ENCODE peak calls at places on chromosomes 16 and 17, in nine cellular contexts. One of them, this sample, is unnamed.

GRCh38 chr17:47918991-47919390 is 22.4 kb upstream of the PNPO start:
- DNase-seq in right lobe of liver: no peak
- DNase-seq in osteoblast: no peak
- DNase-seq in heart left ventricle: no peak
- DNase-seq in AG04449: no peak
- DNase-seq in epithelial cell of esophagus: no peak
- DNase-seq in breast epithelium: no peak
- DNase-seq in OCI-LY7: no peak
- DNase-seq in omental fat pad: no peak
- DNase-seq in this sample: no peak

GRCh38 chr17:30235386-30236296 is at the start of gene SLC6A4:
- DNase-seq in OCI-LY7: no peak
- DNase-seq in epithelial cell of esophagus: peak; percentile 24
- DNase-seq in AG04449: no peak
- DNase-seq in breast epithelium: no peak
- DNase-seq in right lobe of liver: no peak
- DNase-seq in omental fat pad: no peak
- DNase-seq in heart left ventricle: no peak
- DNase-seq in osteoblast: peak; percentile 90
- DNase-seq in this sample: peak; percentile 13

GRCh38 chr17:80474231-80474932 is 2.0 kb downstream of the NPTX1 start:
- DNase-seq in OCI-LY7: peak; percentile 87
- DNase-seq in osteoblast: peak; percentile 95
- DNase-seq in right lobe of liver: no peak
- DNase-seq in breast epithelium: no peak
- DNase-seq in epithelial cell of esophagus: peak; percentile 28
- DNase-seq in heart left ventricle: no peak
- DNase-seq in AG04449: no peak
- DNase-seq in omental fat pad: no peak
- DNase-seq in this sample: peak; percentile 78

GRCh38 chr17:53570731-53571130 is 252.0 kb upstream of the KIF2B start:
- DNase-seq in breast epithelium: no peak
- DNase-seq in AG04449: no peak
- DNase-seq in right lobe of liver: no peak
- DNase-seq in omental fat pad: no peak
- DNase-seq in heart left ventricle: no peak
- DNase-seq in osteoblast: no peak
- DNase-seq in epithelial cell of esophagus: no peak
- DNase-seq in OCI-LY7: no peak
- DNase-seq in this sample: peak; percentile 50

GRCh38 chr16:57305159-57305811 is 20.8 kb upstream of the PLLP start:
- DNase-seq in OCI-LY7: no peak
- DNase-seq in epithelial cell of esophagus: no peak
- DNase-seq in omental fat pad: no peak
- DNase-seq in AG04449: no peak
- DNase-seq in heart left ventricle: peak; percentile 64
- DNase-seq in osteoblast: peak; percentile 65
- DNase-seq in right lobe of liver: no peak
- DNase-seq in breast epithelium: no peak
- DNase-seq in this sample: no peak

GRCh38 chr16:10957771-10958486 is 13.6 kb downstream of the CLEC16A start:
- DNase-seq in heart left ventricle: no peak
- DNase-seq in right lobe of liver: no peak
- DNase-seq in breast epithelium: peak; percentile 22
- DNase-seq in osteoblast: no peak
- DNase-seq in omental fat pad: no peak
- DNase-seq in epithelial cell of esophagus: peak; percentile 46
- DNase-seq in AG04449: no peak
- DNase-seq in OCI-LY7: no peak
- DNase-seq in this sample: peak; percentile 77

GRCh38 chr17:27155866-27156265 is 138.0 kb upstream of the WSB1 start:
- DNase-seq in epithelial cell of esophagus: no peak
- DNase-seq in heart left ventricle: peak; percentile 36
- DNase-seq in AG04449: no peak
- DNase-seq in OCI-LY7: no peak
- DNase-seq in omental fat pad: no peak
- DNase-seq in osteoblast: no peak
- DNase-seq in right lobe of liver: peak; percentile 15
- DNase-seq in breast epithelium: no peak
- DNase-seq in this sample: no peak

GRCh38 chr17:78762007-78762406 is 20.1 kb downstream of the CYTH1 start:
- DNase-seq in OCI-LY7: no peak
- DNase-seq in omental fat pad: no peak
- DNase-seq in breast epithelium: no peak
- DNase-seq in right lobe of liver: no peak
- DNase-seq in osteoblast: peak; percentile 78
- DNase-seq in AG04449: no peak
- DNase-seq in heart left ventricle: no peak
- DNase-seq in epithelial cell of esophagus: no peak
- DNase-seq in this sample: peak; percentile 42

GRCh38 chr17:57632294-57632693 is 112.8 kb downstream of the CCDC182 start:
- DNase-seq in OCI-LY7: no peak
- DNase-seq in heart left ventricle: no peak
- DNase-seq in epithelial cell of esophagus: no peak
- DNase-seq in omental fat pad: no peak
- DNase-seq in osteoblast: no peak
- DNase-seq in AG04449: no peak
- DNase-seq in right lobe of liver: peak; percentile 37
- DNase-seq in breast epithelium: no peak
- DNase-seq in this sample: no peak

GRCh38 chr17:49993423-49994037 is 1.5 kb downstream of the DLX3 start:
- DNase-seq in breast epithelium: no peak
- DNase-seq in omental fat pad: no peak
- DNase-seq in right lobe of liver: no peak
- DNase-seq in OCI-LY7: no peak
- DNase-seq in epithelial cell of esophagus: peak; percentile 56
- DNase-seq in AG04449: no peak
- DNase-seq in heart left ventricle: no peak
- DNase-seq in osteoblast: peak; percentile 84
- DNase-seq in this sample: peak; percentile 42

GRCh38 chr16:2497641-2498040 is 16.1 kb upstream of the ATP6V0C start:
- DNase-seq in omental fat pad: no peak
- DNase-seq in epithelial cell of esophagus: no peak
- DNase-seq in AG04449: no peak
- DNase-seq in heart left ventricle: peak; percentile 57
- DNase-seq in right lobe of liver: no peak
- DNase-seq in breast epithelium: no peak
- DNase-seq in osteoblast: no peak
- DNase-seq in OCI-LY7: no peak
- DNase-seq in this sample: no peak

GRCh38 chr16:66741131-66741900 is 10.1 kb downstream of the DYNC1LI2 start:
- DNase-seq in heart left ventricle: peak; percentile 88
- DNase-seq in breast epithelium: peak; percentile 85
- DNase-seq in epithelial cell of esophagus: peak; percentile 79
- DNase-seq in right lobe of liver: peak; percentile 89
- DNase-seq in AG04449: peak; percentile 49
- DNase-seq in omental fat pad: peak; percentile 80
- DNase-seq in OCI-LY7: no peak
- DNase-seq in osteoblast: peak; percentile 96
- DNase-seq in this sample: peak; percentile 87

GRCh38 chr17:36629252-36629847 is 28.0 kb downstream of the MRM1 start:
- DNase-seq in epithelial cell of esophagus: peak; percentile 70
- DNase-seq in OCI-LY7: peak; percentile 73
- DNase-seq in omental fat pad: peak; percentile 78
- DNase-seq in heart left ventricle: peak; percentile 87
- DNase-seq in osteoblast: peak; percentile 96
- DNase-seq in breast epithelium: peak; percentile 79
- DNase-seq in right lobe of liver: peak; percentile 75
- DNase-seq in AG04449: no peak
- DNase-seq in this sample: peak; percentile 73

GRCh38 chr17:2796164-2797140 is at the start of gene RAP1GAP2:
- DNase-seq in breast epithelium: no peak
- DNase-seq in AG04449: no peak
- DNase-seq in epithelial cell of esophagus: no peak
- DNase-seq in osteoblast: peak; percentile 54
- DNase-seq in OCI-LY7: no peak
- DNase-seq in omental fat pad: no peak
- DNase-seq in right lobe of liver: peak; percentile 85
- DNase-seq in heart left ventricle: peak; percentile 87
- DNase-seq in this sample: no peak

GRCh38 chr16:22762486-22762885 is 51.5 kb upstream of the HS3ST2 start:
- DNase-seq in right lobe of liver: no peak
- DNase-seq in heart left ventricle: no peak
- DNase-seq in AG04449: no peak
- DNase-seq in breast epithelium: no peak
- DNase-seq in omental fat pad: no peak
- DNase-seq in OCI-LY7: no peak
- DNase-seq in epithelial cell of esophagus: no peak
- DNase-seq in osteoblast: no peak
- DNase-seq in this sample: no peak

GRCh38 chr17:45149037-45149668 is 878 bp downstream of the HEXIM1 start:
- DNase-seq in right lobe of liver: peak; percentile 92
- DNase-seq in breast epithelium: peak; percentile 90
- DNase-seq in heart left ventricle: peak; percentile 94
- DNase-seq in omental fat pad: no peak
- DNase-seq in epithelial cell of esophagus: peak; percentile 82
- DNase-seq in AG04449: no peak
- DNase-seq in OCI-LY7: peak; percentile 86
- DNase-seq in osteoblast: peak; percentile 95
- DNase-seq in this sample: peak; percentile 91

GRCh38 chr16:85514601-85515318 is 98.4 kb upstream of the GSE1 start:
- DNase-seq in heart left ventricle: no peak
- DNase-seq in right lobe of liver: peak; percentile 90
- DNase-seq in OCI-LY7: no peak
- DNase-seq in breast epithelium: peak; percentile 71
- DNase-seq in osteoblast: peak; percentile 99
- DNase-seq in omental fat pad: peak; percentile 31
- DNase-seq in AG04449: peak; percentile 73
- DNase-seq in epithelial cell of esophagus: peak; percentile 94
- DNase-seq in this sample: peak; percentile 92

GRCh38 chr17:81164464-81165245 is 652 bp upstream of the PVALEF start:
- DNase-seq in osteoblast: no peak
- DNase-seq in AG04449: no peak
- DNase-seq in right lobe of liver: no peak
- DNase-seq in OCI-LY7: no peak
- DNase-seq in breast epithelium: no peak
- DNase-seq in epithelial cell of esophagus: no peak
- DNase-seq in omental fat pad: no peak
- DNase-seq in heart left ventricle: no peak
- DNase-seq in this sample: no peak

GRCh38 chr16:23088018-23088417 is 61.2 kb downstream of the USP31 start:
- DNase-seq in right lobe of liver: no peak
- DNase-seq in osteoblast: no peak
- DNase-seq in breast epithelium: no peak
- DNase-seq in AG04449: no peak
- DNase-seq in epithelial cell of esophagus: no peak
- DNase-seq in OCI-LY7: no peak
- DNase-seq in heart left ventricle: no peak
- DNase-seq in omental fat pad: no peak
- DNase-seq in this sample: no peak

GRCh38 chr16:78257376-78257728 is 157.9 kb downstream of the WWOX start:
- DNase-seq in right lobe of liver: no peak
- DNase-seq in breast epithelium: no peak
- DNase-seq in omental fat pad: no peak
- DNase-seq in AG04449: no peak
- DNase-seq in epithelial cell of esophagus: no peak
- DNase-seq in osteoblast: no peak
- DNase-seq in heart left ventricle: no peak
- DNase-seq in OCI-LY7: no peak
- DNase-seq in this sample: no peak

GRCh38 chr16:49587051-49587450 is 213.4 kb downstream of the C16orf78 start:
- DNase-seq in AG04449: no peak
- DNase-seq in omental fat pad: no peak
- DNase-seq in osteoblast: peak; percentile 85
- DNase-seq in OCI-LY7: no peak
- DNase-seq in heart left ventricle: no peak
- DNase-seq in right lobe of liver: no peak
- DNase-seq in breast epithelium: no peak
- DNase-seq in epithelial cell of esophagus: no peak
- DNase-seq in this sample: no peak

GRCh38 chr16:58399718-58400633 is 7.7 kb downstream of the GINS3 start:
- DNase-seq in heart left ventricle: no peak
- DNase-seq in breast epithelium: no peak
- DNase-seq in omental fat pad: no peak
- DNase-seq in OCI-LY7: no peak
- DNase-seq in epithelial cell of esophagus: peak; percentile 74
- DNase-seq in AG04449: no peak
- DNase-seq in right lobe of liver: no peak
- DNase-seq in osteoblast: no peak
- DNase-seq in this sample: peak; percentile 77

GRCh38 chr16:86517652-86518258 is 7.4 kb downstream of the FOXF1 start:
- DNase-seq in AG04449: no peak
- DNase-seq in epithelial cell of esophagus: peak; percentile 52
- DNase-seq in heart left ventricle: peak; percentile 78
- DNase-seq in OCI-LY7: peak; percentile 25
- DNase-seq in omental fat pad: no peak
- DNase-seq in right lobe of liver: peak; percentile 73
- DNase-seq in osteoblast: peak; percentile 97
- DNase-seq in breast epithelium: no peak
- DNase-seq in this sample: peak; percentile 80

GRCh38 chr17:44076716-44077594 is 6.4 kb downstream of the G6PC3 start:
- DNase-seq in breast epithelium: no peak
- DNase-seq in omental fat pad: no peak
- DNase-seq in osteoblast: no peak
- DNase-seq in right lobe of liver: no peak
- DNase-seq in epithelial cell of esophagus: no peak
- DNase-seq in AG04449: no peak
- DNase-seq in heart left ventricle: peak; percentile 48
- DNase-seq in OCI-LY7: no peak
- DNase-seq in this sample: no peak

GRCh38 chr16:24834459-24835335 is 11.1 kb upstream of the SLC5A11 start:
- DNase-seq in heart left ventricle: no peak
- DNase-seq in breast epithelium: no peak
- DNase-seq in omental fat pad: no peak
- DNase-seq in OCI-LY7: peak; percentile 38
- DNase-seq in AG04449: no peak
- DNase-seq in right lobe of liver: no peak
- DNase-seq in epithelial cell of esophagus: peak; percentile 56
- DNase-seq in osteoblast: peak; percentile 68
- DNase-seq in this sample: peak; percentile 71

GRCh38 chr16:89365044-89365467 is 125.3 kb downstream of the ANKRD11 start:
- DNase-seq in breast epithelium: no peak
- DNase-seq in OCI-LY7: no peak
- DNase-seq in omental fat pad: no peak
- DNase-seq in right lobe of liver: no peak
- DNase-seq in AG04449: peak; percentile 63
- DNase-seq in osteoblast: peak; percentile 94
- DNase-seq in epithelial cell of esophagus: peak; percentile 60
- DNase-seq in heart left ventricle: no peak
- DNase-seq in this sample: peak; percentile 86

GRCh38 chr17:63275318-63275967 is 170.7 kb downstream of the CYB561 start:
- DNase-seq in osteoblast: no peak
- DNase-seq in breast epithelium: no peak
- DNase-seq in OCI-LY7: no peak
- DNase-seq in heart left ventricle: no peak
- DNase-seq in epithelial cell of esophagus: peak; percentile 96
- DNase-seq in omental fat pad: no peak
- DNase-seq in AG04449: peak; percentile 77
- DNase-seq in right lobe of liver: no peak
- DNase-seq in this sample: peak; percentile 100

GRCh38 chr16:4004206-4004605 is 112.0 kb downstream of the ADCY9 start:
- DNase-seq in omental fat pad: no peak
- DNase-seq in OCI-LY7: no peak
- DNase-seq in heart left ventricle: no peak
- DNase-seq in AG04449: no peak
- DNase-seq in right lobe of liver: no peak
- DNase-seq in epithelial cell of esophagus: no peak
- DNase-seq in osteoblast: peak; percentile 69
- DNase-seq in breast epithelium: no peak
- DNase-seq in this sample: no peak

GRCh38 chr17:77011173-77012011 is 129.4 kb upstream of the SEC14L1 start:
- DNase-seq in epithelial cell of esophagus: peak; percentile 53
- DNase-seq in breast epithelium: no peak
- DNase-seq in AG04449: no peak
- DNase-seq in right lobe of liver: no peak
- DNase-seq in omental fat pad: no peak
- DNase-seq in heart left ventricle: no peak
- DNase-seq in OCI-LY7: peak; percentile 85
- DNase-seq in osteoblast: peak; percentile 45
- DNase-seq in this sample: peak; percentile 72

GRCh38 chr17:81322271-81323082 is 27.4 kb upstream of the SLC38A10 start:
- DNase-seq in right lobe of liver: no peak
- DNase-seq in AG04449: no peak
- DNase-seq in epithelial cell of esophagus: peak; percentile 26
- DNase-seq in omental fat pad: no peak
- DNase-seq in breast epithelium: no peak
- DNase-seq in heart left ventricle: no peak
- DNase-seq in OCI-LY7: peak; percentile 68
- DNase-seq in osteoblast: peak; percentile 98
- DNase-seq in this sample: peak; percentile 53

GRCh38 chr17:72890711-72891110 is 201.8 kb downstream of the SLC39A11 start:
- DNase-seq in epithelial cell of esophagus: peak; percentile 2
- DNase-seq in osteoblast: no peak
- DNase-seq in breast epithelium: no peak
- DNase-seq in OCI-LY7: no peak
- DNase-seq in AG04449: no peak
- DNase-seq in heart left ventricle: no peak
- DNase-seq in omental fat pad: no peak
- DNase-seq in right lobe of liver: no peak
- DNase-seq in this sample: peak; percentile 73

This sample was measured in ELR.